ENCODE peak calls at places on chromosomes 12 and 14, in four cellular contexts. O is nephron progenitor cell; Z is activated CD4-positive, alpha-beta T cell treated with anti-CD3 and anti-CD28 coated beads, Interleukin-2, amount 50 U/mL, for 24 hours; J is left kidney. M is an unnamed sample.

GRCh38 chr12:116382456-116382902 is 105.0 kb upstream of the MED13L start:
- DNase-seq in O (no peak), J (no peak), Z (no peak), M (no peak)

GRCh38 chr14:105413542-105413886 is 6.1 kb upstream of the MTA1 start:
- DNase-seq in Z (no peak), J (no peak), O (no peak), M (no peak)

GRCh38 chr12:105922670-105923102 is 216.1 kb downstream of the NUAK1 start:
- DNase-seq in J (no peak), Z (no peak), O (no peak), M (no peak)

GRCh38 chr12:13798162-13798561 is 183.2 kb downstream of the GRIN2B start:
- DNase-seq in Z (no peak), O (no peak), J (no peak), M (no peak)

GRCh38 chr12:70417121-70417520 is 51.0 kb downstream of the KCNMB4 start:
- DNase-seq in Z (no peak), J (no peak), O (no peak), M (no peak)

GRCh38 chr14:89025581-89026236 is 201.3 kb downstream of the TTC8 start:
- DNase-seq in O (no peak), J (no peak), Z (no peak), M (no peak)

GRCh38 chr12:116194935-116195431 is 82.5 kb downstream of the MED13L start:
- DNase-seq in O (no peak), Z (peak), J (no peak), M (no peak)

GRCh38 chr12:64304571-64304970 is 82.5 kb upstream of the KICS2 start:
- DNase-seq in J (peak), Z (no peak), O (no peak), M (no peak)

GRCh38 chr12:45839917-45840316 is 110.4 kb downstream of the ARID2 start:
- DNase-seq in Z (no peak), J (no peak), O (no peak), M (no peak)

M was measured in body of pancreas.